ENCODE peak calls at places on chromosomes 7 and 10, in seven cellular contexts. J, L, S, Q, B, R and H are unnamed samples.

GRCh38 chr10:19874791-19875190 is 58.6 kb downstream of the PLXDC2 start:
- DNase-seq in J (no peak), R (no peak), B (no peak), L (no peak), Q (no peak), S (no peak), H (no peak)

GRCh38 chr10:45376364-45376801 is 2.4 kb downstream of the ALOX5 start:
- DNase-seq in Q (no peak), B (no peak), R (no peak), S (no peak), L (no peak), J (no peak), H (no peak)

GRCh38 chr10:131846224-131847101 is 54.3 kb upstream of the PPP2R2D start:
- DNase-seq in R (no peak), S (no peak), J (no peak), L (no peak), Q (no peak), B (no peak), H (peak; percentile 35)

GRCh38 chr10:53209941-53210611 is 437.5 kb upstream of the MBL2 start:
- DNase-seq in J (peak; percentile 40), L (no peak), B (no peak), S (no peak), Q (no peak), R (no peak), H (peak; percentile 44)

GRCh38 chr7:141511370-141512335 is 39.6 kb upstream of the AGK start:
- DNase-seq in Q (no peak), S (no peak), R (peak; percentile 34), B (no peak), J (no peak), L (peak; percentile 41), H (peak; percentile 24)

GRCh38 chr10:102796407-102797176 is 40.6 kb downstream of the CYP17A1 start:
- DNase-seq in S (peak; percentile 31), L (peak; percentile 36), B (peak; percentile 32), R (no peak), J (no peak), Q (no peak), H (no peak)

GRCh38 chr7:46754135-46754730 is 827.7 kb downstream of the TNS3 start:
- DNase-seq in R (no peak), B (no peak), J (no peak), Q (peak; percentile 36), S (no peak), L (no peak), H (no peak)

GRCh38 chr7:104371216-104371796 is 42.9 kb downstream of the LHFPL3 start:
- DNase-seq in B (no peak), S (no peak), L (no peak), R (no peak), Q (no peak), J (no peak), H (no peak)

GRCh38 chr7:121113288-121113687 is 124.8 kb downstream of the CPED1 start:
- DNase-seq in Q (no peak), S (no peak), J (no peak), B (no peak), R (no peak), L (no peak), H (no peak)

GRCh38 chr7:139358541-139359365 is 941 bp upstream of the LUC7L2 start:
- DNase-seq in B (peak; percentile 33), S (peak; percentile 41), R (no peak), J (peak; percentile 11), Q (peak; percentile 40), L (no peak), H (peak; percentile 67)

GRCh38 chr10:72240371-72240770 is 24.3 kb upstream of the ASCC1 start:
- DNase-seq in B (no peak), Q (no peak), J (no peak), S (no peak), L (no peak), R (no peak), H (no peak)

GRCh38 chr7:105304040-105304895 is 84.5 kb downstream of the SRPK2 start:
- DNase-seq in R (no peak), S (no peak), L (no peak), Q (peak; percentile 56), B (no peak), J (no peak), H (no peak)

GRCh38 chr7:7176421-7177043 is 5.8 kb upstream of the C1GALT1 start:
- DNase-seq in J (no peak), L (no peak), B (no peak), S (no peak), R (no peak), Q (peak; percentile 76), H (no peak)

GRCh38 chr7:105131890-105132289 is 117.9 kb downstream of the KMT2E start:
- DNase-seq in R (no peak), Q (no peak), S (no peak), B (no peak), J (no peak), L (no peak), H (peak; percentile 2)

GRCh38 chr10:72073677-72074412 is 14.5 kb downstream of the SPOCK2 start:
- DNase-seq in L (peak; percentile 38), S (no peak), J (no peak), Q (no peak), R (no peak), B (peak; percentile 9), H (no peak)

GRCh38 chr7:48130658-48131108 is 40.6 kb upstream of the ABCA13 start:
- DNase-seq in J (no peak), R (no peak), B (no peak), L (no peak), Q (no peak), S (no peak), H (no peak)

GRCh38 chr10:21617267-21617666 is 83.2 kb downstream of the MLLT10 start:
- DNase-seq in Q (no peak), L (no peak), J (no peak), R (no peak), B (no peak), S (no peak), H (no peak)

GRCh38 chr10:69912584-69912983 is 110.9 kb downstream of the COL13A1 start:
- DNase-seq in L (no peak), Q (no peak), J (no peak), R (no peak), S (no peak), B (no peak), H (no peak)

GRCh38 chr10:34696423-34696822 is 118.7 kb downstream of the PARD3 start:
- DNase-seq in S (no peak), Q (no peak), J (no peak), L (no peak), B (no peak), R (no peak), H (no peak)

GRCh38 chr7:16063241-16063640 is 358.1 kb downstream of the CRPPA start:
- DNase-seq in S (no peak), L (no peak), Q (no peak), J (no peak), R (no peak), B (no peak), H (no peak)

GRCh38 chr10:111035542-111035941 is 41.3 kb upstream of the ADRA2A start:
- DNase-seq in S (no peak), J (no peak), Q (no peak), B (no peak), L (no peak), R (no peak), H (no peak)

GRCh38 chr10:130179640-130180039 is 43.4 kb downstream of the GLRX3 start:
- DNase-seq in R (no peak), B (peak; percentile 69), J (peak; percentile 3), S (no peak), Q (peak; percentile 24), L (peak; percentile 39), H (peak; percentile 45)

GRCh38 chr7:36638140-36638539 is 86.2 kb downstream of the AOAH start:
- DNase-seq in R (no peak), Q (no peak), J (no peak), B (no peak), S (no peak), L (no peak), H (no peak)

GRCh38 chr10:51031995-51032394 is 42.3 kb upstream of the PRKG1 start:
- DNase-seq in B (no peak), S (no peak), R (no peak), J (no peak), Q (no peak), L (no peak), H (no peak)

GRCh38 chr10:109741712-109742111 is 181.6 kb downstream of the XPNPEP1 start:
- DNase-seq in B (no peak), L (no peak), R (no peak), J (no peak), Q (no peak), S (no peak), H (no peak)

GRCh38 chr7:44590910-44591309 is 8.9 kb upstream of the TMED4 start:
- DNase-seq in Q (no peak), L (no peak), S (no peak), B (no peak), R (no peak), J (no peak), H (no peak)

GRCh38 chr7:106630648-106631047 is 30.3 kb downstream of the CCDC71L start:
- DNase-seq in R (no peak), J (no peak), Q (no peak), S (no peak), B (no peak), L (no peak), H (no peak)